ENCODE peak calls at places on chromosomes 1 and 21, in five cellular contexts. One of them, this sample, is unnamed.

GRCh38 chr21:34909492-34910292 is 139.4 kb downstream of the RUNX1 start:
- DNase-seq in stomach: no peak
- DNase-seq in breast epithelium: no peak
- DNase-seq in ovary: no peak
- DNase-seq in uterus: no peak
- DNase-seq in this sample: no peak

GRCh38 chr1:41758904-41759548 is 159.7 kb downstream of the HIVEP3 start:
- DNase-seq in ovary: no peak
- DNase-seq in breast epithelium: no peak
- DNase-seq in uterus: no peak
- DNase-seq in stomach: no peak
- DNase-seq in this sample: peak; percentile 52

GRCh38 chr1:12711421-12712005 is 4.4 kb upstream of the AADACL3 start:
- DNase-seq in uterus: no peak
- DNase-seq in breast epithelium: no peak
- DNase-seq in ovary: no peak
- DNase-seq in stomach: no peak
- DNase-seq in this sample: no peak

GRCh38 chr1:109530457-109531204 is 9.0 kb upstream of the GPR61 start:
- DNase-seq in stomach: no peak
- DNase-seq in uterus: no peak
- DNase-seq in ovary: no peak
- DNase-seq in breast epithelium: no peak
- DNase-seq in this sample: no peak

GRCh38 chr1:201938440-201939005 is 7.8 kb downstream of the LMOD1 start:
- DNase-seq in stomach: no peak
- DNase-seq in breast epithelium: no peak
- DNase-seq in uterus: no peak
- DNase-seq in ovary: no peak
- DNase-seq in this sample: no peak

GRCh38 chr1:221739677-221740025 is 2.2 kb downstream of the DUSP10 start:
- DNase-seq in uterus: no peak
- DNase-seq in breast epithelium: no peak
- DNase-seq in stomach: no peak
- DNase-seq in ovary: no peak
- DNase-seq in this sample: no peak

GRCh38 chr1:6280761-6281451 is 20.0 kb upstream of the GPR153 start:
- DNase-seq in uterus: no peak
- DNase-seq in ovary: peak; percentile 31
- DNase-seq in stomach: no peak
- DNase-seq in breast epithelium: no peak
- DNase-seq in this sample: peak; percentile 62

GRCh38 chr1:185499986-185500626 is 183.1 kb upstream of the IVNS1ABP start:
- DNase-seq in ovary: no peak
- DNase-seq in breast epithelium: no peak
- DNase-seq in stomach: no peak
- DNase-seq in uterus: no peak
- DNase-seq in this sample: no peak

GRCh38 chr1:226268421-226269124 is 40.4 kb downstream of the LIN9 start:
- DNase-seq in breast epithelium: no peak
- DNase-seq in uterus: no peak
- DNase-seq in ovary: no peak
- DNase-seq in stomach: no peak
- DNase-seq in this sample: no peak

GRCh38 chr1:171738921-171739320 is 2.9 kb downstream of the VAMP4 start:
- DNase-seq in ovary: no peak
- DNase-seq in stomach: no peak
- DNase-seq in uterus: no peak
- DNase-seq in breast epithelium: no peak
- DNase-seq in this sample: no peak

GRCh38 chr1:178947688-178948003 is 76.8 kb upstream of the ANGPTL1 start:
- DNase-seq in stomach: no peak
- DNase-seq in uterus: no peak
- DNase-seq in ovary: no peak
- DNase-seq in breast epithelium: no peak
- DNase-seq in this sample: no peak

GRCh38 chr1:178328728-178329127 is 168.0 kb downstream of the CLEC20A start:
- DNase-seq in breast epithelium: no peak
- DNase-seq in ovary: no peak
- DNase-seq in stomach: no peak
- DNase-seq in uterus: no peak
- DNase-seq in this sample: no peak

GRCh38 chr1:82538876-82539275 is 738.1 kb downstream of the ADGRL2 start:
- DNase-seq in stomach: no peak
- DNase-seq in uterus: no peak
- DNase-seq in breast epithelium: no peak
- DNase-seq in ovary: no peak
- DNase-seq in this sample: no peak

GRCh38 chr1:234645474-234645953 is 35.5 kb upstream of the IRF2BP2 start:
- DNase-seq in stomach: no peak
- DNase-seq in breast epithelium: no peak
- DNase-seq in ovary: no peak
- DNase-seq in uterus: no peak
- DNase-seq in this sample: no peak

GRCh38 chr1:27598288-27598687 is 5.7 kb downstream of the AHDC1 start:
- DNase-seq in uterus: peak; percentile 71
- DNase-seq in breast epithelium: no peak
- DNase-seq in stomach: no peak
- DNase-seq in ovary: peak; percentile 75
- DNase-seq in this sample: peak; percentile 62

GRCh38 chr21:35831230-35831629 is 229.1 kb downstream of the SETD4 start:
- DNase-seq in stomach: no peak
- DNase-seq in breast epithelium: no peak
- DNase-seq in uterus: no peak
- DNase-seq in ovary: no peak
- DNase-seq in this sample: no peak

GRCh38 chr1:244106837-244107491 is 55.9 kb downstream of the ZBTB18 start:
- DNase-seq in uterus: no peak
- DNase-seq in breast epithelium: no peak
- DNase-seq in stomach: no peak
- DNase-seq in ovary: no peak
- DNase-seq in this sample: no peak

GRCh38 chr1:153444078-153444477 is 16.4 kb downstream of the S100A7 start:
- DNase-seq in stomach: no peak
- DNase-seq in uterus: no peak
- DNase-seq in ovary: no peak
- DNase-seq in breast epithelium: no peak
- DNase-seq in this sample: no peak

DNA sequence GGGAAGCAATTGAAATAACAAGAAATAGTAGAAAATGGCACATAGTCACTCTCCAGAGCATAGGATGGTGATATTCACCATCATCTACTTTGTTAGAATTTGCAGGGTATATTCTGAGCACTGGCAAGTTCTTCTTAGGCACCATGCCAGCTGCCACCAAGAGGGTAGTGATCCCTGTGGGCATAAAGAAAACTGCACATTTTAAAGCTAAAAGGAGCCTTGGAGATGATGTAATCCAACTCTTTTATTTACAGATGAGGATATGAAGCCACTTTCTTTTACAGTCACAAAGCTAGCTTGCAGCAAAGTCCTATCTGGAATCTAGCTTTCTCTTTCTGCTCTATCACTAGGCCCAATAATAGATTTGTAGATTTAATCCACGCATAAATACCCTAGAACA is 69.0 kb downstream of the PTGER3 start:
- DNase-seq in breast epithelium: no peak
- DNase-seq in ovary: no peak
- DNase-seq in uterus: no peak
- DNase-seq in stomach: no peak
- DNase-seq in this sample: no peak
- H3K27ac ChIP-seq in breast epithelium: no peak overlapping the region
- H3K27ac ChIP-seq in ovary: no peak overlapping the region
- H3K27ac ChIP-seq in uterus: no peak overlapping the region
- H3K27ac ChIP-seq in stomach: no peak overlapping the region
- H3K27ac ChIP-seq in this sample: no peak overlapping the region

GRCh38 chr1:100895540-100896480 is at the start of gene SLC30A7:
- DNase-seq in stomach: peak; percentile 98
- DNase-seq in uterus: peak; percentile 93
- DNase-seq in ovary: peak; percentile 96
- DNase-seq in breast epithelium: peak; percentile 96
- DNase-seq in this sample: peak; percentile 97
- TF ChIP-seq POLR2A in stomach: peak; percentile 65
- TF ChIP-seq POLR2A in uterus: peak; percentile 12
- TF ChIP-seq POLR2A in ovary: peak; percentile 53
- TF ChIP-seq POLR2A in breast epithelium: peak; percentile 35
- TF ChIP-seq POLR2A in this sample: peak; percentile 57

GRCh38 chr21:44011774-44012473 is at the start of gene TRAPPC10:
- DNase-seq in ovary: peak; percentile 89
- DNase-seq in stomach: peak; percentile 87
- DNase-seq in uterus: peak; percentile 75
- DNase-seq in breast epithelium: peak; percentile 77
- DNase-seq in this sample: peak; percentile 72
- H3K27ac ChIP-seq in ovary: peak within 1 kb of the TSS; percentile 76
- H3K27ac ChIP-seq in stomach: peak within 1 kb of the TSS; percentile 96
- H3K27ac ChIP-seq in uterus: peak within 1 kb of the TSS; percentile 81
- H3K27ac ChIP-seq in breast epithelium: peak within 1 kb of the TSS; percentile 97
- H3K27ac ChIP-seq in this sample: peak within 1 kb of the TSS; percentile 88

DNA sequence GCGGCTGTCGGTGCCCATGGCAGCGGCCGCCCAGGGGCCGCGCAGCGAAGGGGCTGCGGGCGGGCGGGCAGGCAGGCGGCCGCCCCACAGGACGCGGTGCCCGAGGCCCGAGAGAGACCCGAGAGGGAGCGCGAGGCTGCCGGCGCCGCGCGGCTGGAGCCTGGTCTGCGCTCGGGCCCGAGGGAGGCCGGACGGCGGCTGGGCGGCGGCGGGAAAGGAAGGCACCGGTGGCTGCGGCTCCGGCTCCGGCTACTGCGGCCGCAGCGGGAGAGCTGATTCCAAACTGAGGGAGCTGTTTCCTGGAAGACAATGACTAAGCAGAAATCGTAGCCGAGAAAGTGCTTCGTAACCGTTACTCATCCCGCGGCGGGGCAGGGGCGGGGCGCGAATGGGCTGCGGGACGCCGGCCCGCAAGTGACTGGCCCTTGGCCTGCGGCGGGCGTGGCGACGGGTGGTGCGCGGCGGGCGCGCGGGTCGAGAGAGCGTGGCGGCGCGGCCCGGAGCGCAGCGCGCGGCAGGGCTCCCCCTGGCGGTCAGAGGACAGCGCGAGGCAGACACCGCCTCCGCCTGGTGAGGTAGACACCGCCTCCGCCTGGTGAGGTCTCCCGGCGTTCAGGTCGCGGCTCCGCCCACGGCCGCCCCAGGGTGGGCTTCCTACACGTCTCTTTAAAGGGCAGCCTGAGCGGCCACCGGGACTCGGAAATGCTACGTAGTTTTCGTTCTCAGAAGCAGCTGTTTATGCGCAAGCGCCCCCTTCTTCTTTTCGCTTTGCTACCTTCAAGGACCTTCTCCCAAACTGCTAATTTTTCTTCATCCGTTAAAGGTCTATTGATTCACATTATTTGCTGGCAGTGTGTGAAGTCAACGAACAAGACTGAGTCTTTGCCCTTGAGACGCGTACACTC is at the start of gene GCLM:
- DNase-seq in ovary: peak; percentile 93
- DNase-seq in breast epithelium: peak; percentile 87
- DNase-seq in stomach: peak; percentile 94
- DNase-seq in uterus: peak; percentile 88
- DNase-seq in this sample: peak; percentile 96
- TF ChIP-seq POLR2A in ovary: peak; percentile 61
- TF ChIP-seq POLR2A in breast epithelium: no peak
- TF ChIP-seq POLR2A in stomach: no peak
- TF ChIP-seq POLR2A in uterus: peak; percentile 45
- TF ChIP-seq POLR2A in this sample: peak; percentile 85

GRCh38 chr1:1169429-1170214 is 4.1 kb upstream of the TTLL10 start:
- DNase-seq in stomach: no peak
- DNase-seq in breast epithelium: no peak
- DNase-seq in ovary: no peak
- DNase-seq in uterus: no peak
- DNase-seq in this sample: no peak
- H3K27ac ChIP-seq in stomach: peak overlapping the region; percentile 33
- H3K27ac ChIP-seq in breast epithelium: no peak overlapping the region
- H3K27ac ChIP-seq in ovary: no peak overlapping the region
- H3K27ac ChIP-seq in uterus: no peak overlapping the region
- H3K27ac ChIP-seq in this sample: no peak overlapping the region

GRCh38 chr1:220300442-220301121 is 28.3 kb upstream of the RAB3GAP2 start:
- DNase-seq in uterus: peak; percentile 80
- DNase-seq in breast epithelium: peak; percentile 51
- DNase-seq in stomach: peak; percentile 34
- DNase-seq in ovary: peak; percentile 33
- DNase-seq in this sample: peak; percentile 74
- TF ChIP-seq POLR2A in uterus: peak; percentile 28
- TF ChIP-seq POLR2A in breast epithelium: no peak
- TF ChIP-seq POLR2A in stomach: no peak
- TF ChIP-seq POLR2A in ovary: no peak
- TF ChIP-seq POLR2A in this sample: no peak

GRCh38 chr1:236636017-236636416 is 31.7 kb upstream of the HEATR1 start:
- DNase-seq in breast epithelium: no peak
- DNase-seq in uterus: no peak
- DNase-seq in ovary: no peak
- DNase-seq in stomach: no peak
- DNase-seq in this sample: no peak

GRCh38 chr1:236638935-236639334 is 34.6 kb upstream of the HEATR1 start:
- DNase-seq in uterus: no peak
- DNase-seq in ovary: no peak
- DNase-seq in stomach: no peak
- DNase-seq in breast epithelium: no peak
- DNase-seq in this sample: no peak

GRCh38 chr1:236645016-236645680 is 40.8 kb upstream of the HEATR1 start:
- DNase-seq in ovary: no peak
- DNase-seq in breast epithelium: no peak
- DNase-seq in uterus: no peak
- DNase-seq in stomach: no peak
- DNase-seq in this sample: no peak

GRCh38 chr1:236642763-236643162 is 38.4 kb upstream of the HEATR1 start:
- DNase-seq in uterus: no peak
- DNase-seq in ovary: no peak
- DNase-seq in stomach: no peak
- DNase-seq in breast epithelium: no peak
- DNase-seq in this sample: no peak

DNA sequence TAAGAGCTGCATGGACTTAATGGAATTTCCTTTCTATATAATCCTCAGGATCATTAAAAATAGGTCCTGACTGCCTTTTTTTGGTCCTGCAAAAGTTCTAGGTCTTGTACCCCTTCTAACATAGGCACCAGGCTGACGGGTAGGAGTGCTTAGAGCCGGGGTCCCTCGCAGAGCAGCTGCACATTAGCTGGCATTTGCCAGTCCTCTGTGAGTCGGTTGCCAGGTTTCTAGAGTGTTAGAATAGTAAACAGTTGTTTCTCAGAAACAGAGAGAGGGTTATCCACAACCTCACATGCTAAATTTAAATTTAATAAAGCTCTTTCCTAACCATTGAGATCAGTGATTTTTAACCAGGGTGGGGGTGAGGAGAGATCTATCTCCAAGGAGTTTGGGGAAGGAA is 35.4 kb upstream of the HEATR1 start:
- DNase-seq in breast epithelium: no peak
- DNase-seq in stomach: no peak
- DNase-seq in uterus: no peak
- DNase-seq in ovary: no peak
- DNase-seq in this sample: no peak
- H3K27ac ChIP-seq in breast epithelium: no peak overlapping the region
- H3K27ac ChIP-seq in stomach: no peak overlapping the region
- H3K27ac ChIP-seq in uterus: no peak overlapping the region
- H3K27ac ChIP-seq in ovary: no peak overlapping the region
- H3K27ac ChIP-seq in this sample: no peak overlapping the region

This sample was measured in adrenal gland.